ENCODE peak calls at places on chromosomes 7 and 10, in ten cellular contexts. Z is AG04450, D is Panc1, Y is lower leg skin, G is neuronal stem cell, R is A549, A is thoracic aorta, O is Caco-2, T is kidney epithelial cell, E is HAP-1. L is an unnamed sample.

GRCh38 chr7:79453558-79454324 is at the start of gene MAGI2:
- DNase-seq in Z (peak; percentile 66), D (no peak), Y (peak; percentile 79), G (peak; percentile 43), R (no peak), A (peak; percentile 72), O (no peak), T (no peak), E (peak; percentile 80), L (peak; percentile 80)

GRCh38 chr10:74081192-74081803 is 69.3 kb downstream of the AP3M1 start:
- DNase-seq in Z (no peak), D (peak; percentile 57), Y (no peak), G (peak; percentile 36), R (peak; percentile 83), A (no peak), O (peak; percentile 53), T (no peak), E (peak; percentile 65), L (no peak)

GRCh38 chr10:124210263-124210662 is 116.9 kb upstream of the CHST15 start:
- DNase-seq in Z (no peak), D (no peak), Y (no peak), G (no peak), R (no peak), A (no peak), O (no peak), T (no peak), E (no peak), L (no peak)

GRCh38 chr10:91891285-91892001 is 17.8 kb downstream of the FGFBP3 start:
- DNase-seq in Z (no peak), D (peak; percentile 95), Y (no peak), G (no peak), R (peak; percentile 30), A (no peak), O (no peak), T (no peak), E (no peak), L (no peak)

GRCh38 chr7:16416289-16417282 is 4.8 kb downstream of the CRPPA start:
- DNase-seq in Z (no peak), D (no peak), Y (no peak), G (no peak), R (no peak), A (no peak), O (no peak), T (no peak), E (no peak), L (no peak)

GRCh38 chr7:1770331-1770730 is 100.3 kb downstream of the ELFN1 start:
- DNase-seq in Z (no peak), D (no peak), Y (no peak), G (no peak), R (no peak), A (no peak), O (peak; percentile 20), T (no peak), E (no peak), L (no peak)

GRCh38 chr7:118214051-118214832 is 10.3 kb upstream of the ANKRD7 start:
- DNase-seq in Z (peak; percentile 55), D (peak; percentile 13), Y (peak; percentile 37), G (no peak), R (peak; percentile 71), A (peak; percentile 19), O (no peak), T (peak; percentile 55), E (no peak), L (peak; percentile 3)

GRCh38 chr7:3356173-3356572 is 55.1 kb downstream of the SDK1 start:
- DNase-seq in Z (no peak), D (no peak), Y (no peak), G (no peak), R (no peak), A (no peak), O (no peak), T (no peak), E (no peak), L (no peak)

GRCh38 chr10:33032354-33033254 is 74.6 kb upstream of the ITGB1 start:
- DNase-seq in Z (no peak), D (peak; percentile 50), Y (no peak), G (no peak), R (peak; percentile 44), A (no peak), O (no peak), T (no peak), E (no peak), L (peak; percentile 59)

GRCh38 chr10:78604286-78604685 is 464.5 kb upstream of the ZMIZ1 start:
- DNase-seq in Z (no peak), D (no peak), Y (no peak), G (no peak), R (no peak), A (no peak), O (no peak), T (no peak), E (no peak), L (no peak)

GRCh38 chr7:106346167-106346677 is 61.4 kb upstream of the NAMPT start:
- DNase-seq in Z (no peak), D (no peak), Y (no peak), G (no peak), R (no peak), A (no peak), O (no peak), T (no peak), E (no peak), L (no peak)

GRCh38 chr10:95250856-95251255 is 39.9 kb downstream of the PDLIM1 start:
- DNase-seq in Z (no peak), D (no peak), Y (no peak), G (no peak), R (no peak), A (no peak), O (no peak), T (no peak), E (no peak), L (no peak)

GRCh38 chr10:91681361-91682276 is 48.7 kb upstream of the PPP1R3C start:
- DNase-seq in Z (no peak), D (no peak), Y (no peak), G (no peak), R (no peak), A (no peak), O (no peak), T (no peak), E (no peak), L (no peak)

GRCh38 chr10:71927669-71928592 is 36.3 kb upstream of the CHST3 start:
- DNase-seq in Z (peak; percentile 49), D (no peak), Y (no peak), G (no peak), R (peak; percentile 34), A (no peak), O (peak; percentile 77), T (peak; percentile 29), E (no peak), L (peak; percentile 20)

GRCh38 chr7:74182453-74183090 is 8.4 kb downstream of the EIF4H start:
- DNase-seq in Z (no peak), D (no peak), Y (no peak), G (no peak), R (no peak), A (no peak), O (no peak), T (no peak), E (no peak), L (no peak)
- H3K4me3 ChIP-seq in Z (no peak overlapping the region), D (no peak overlapping the region), Y (no peak overlapping the region), G (no peak overlapping the region), R (no peak overlapping the region), A (no peak overlapping the region), O (no peak overlapping the region), T (no peak overlapping the region), E (no peak overlapping the region), L (no peak overlapping the region)

GRCh38 chr7:129769400-129769774 is 157.9 kb downstream of the NRF1 start:
- DNase-seq in Z (no peak), D (no peak), Y (no peak), G (no peak), R (no peak), A (no peak), O (no peak), T (no peak), E (no peak), L (no peak)

GRCh38 chr7:129769866-129770808 is 158.6 kb downstream of the NRF1 start:
- DNase-seq in Z (no peak), D (no peak), Y (no peak), G (no peak), R (no peak), A (no peak), O (no peak), T (no peak), E (no peak), L (no peak)

GRCh38 chr7:129767120-129768011 is 155.8 kb downstream of the NRF1 start:
- DNase-seq in Z (no peak), D (no peak), Y (no peak), G (no peak), R (no peak), A (no peak), O (no peak), T (no peak), E (no peak), L (no peak)

GRCh38 chr7:129771201-129771927 is 159.8 kb downstream of the NRF1 start:
- DNase-seq in Z (no peak), D (no peak), Y (no peak), G (no peak), R (no peak), A (no peak), O (no peak), T (no peak), E (no peak), L (no peak)

DNA sequence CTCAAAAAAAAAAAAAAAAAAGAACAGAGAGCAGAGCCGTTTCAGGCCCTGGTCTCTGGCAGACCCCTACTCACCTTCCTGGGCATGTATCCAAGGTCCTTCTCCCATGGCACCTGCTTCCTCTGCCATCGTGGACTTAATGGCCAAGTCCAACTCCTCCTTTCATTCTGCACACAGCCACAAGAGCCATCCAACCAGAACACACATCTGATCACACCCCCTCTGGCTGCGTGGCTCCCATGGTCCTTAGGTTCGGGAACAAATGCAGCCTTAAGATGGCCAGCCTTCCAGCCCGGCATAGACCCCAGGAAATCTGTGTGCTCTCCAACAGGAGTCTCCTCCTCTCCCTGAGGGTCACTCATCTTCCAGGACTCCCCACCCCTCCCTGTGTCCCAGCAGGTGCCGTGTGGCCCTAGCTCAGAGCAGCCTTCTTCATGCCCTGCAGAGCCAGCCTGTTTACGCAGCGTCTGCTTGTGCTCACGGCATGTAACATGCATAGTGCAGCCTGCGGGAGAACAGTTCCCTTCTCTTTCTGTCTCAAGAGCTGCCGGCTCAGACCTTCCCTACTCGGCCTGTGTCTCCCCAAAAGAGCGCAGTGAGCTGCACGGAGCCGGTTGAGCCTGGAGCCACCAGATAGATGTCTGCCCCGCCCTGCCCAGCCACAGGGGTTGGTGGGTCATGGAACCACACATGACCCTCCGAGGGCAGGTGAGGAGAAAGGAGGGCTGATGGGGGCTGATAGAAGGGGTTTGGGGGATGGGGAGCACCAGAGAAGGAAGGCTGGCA is 157.3 kb downstream of the NRF1 start:
- DNase-seq in Z (no peak), D (no peak), Y (no peak), G (no peak), R (no peak), A (no peak), O (no peak), T (no peak), E (no peak), L (no peak)
- H3K4me3 ChIP-seq in Z (no peak overlapping the region), D (no peak overlapping the region), Y (no peak overlapping the region), G (no peak overlapping the region), R (no peak overlapping the region), A (no peak overlapping the region), O (no peak overlapping the region), T (no peak overlapping the region), E (no peak overlapping the region), L (no peak overlapping the region)

GRCh38 chr10:14022052-14022451 is 308.7 kb downstream of the FRMD4A start:
- DNase-seq in Z (no peak), D (no peak), Y (no peak), G (no peak), R (no peak), A (no peak), O (no peak), T (no peak), E (no peak), L (no peak)
- H3K4me3 ChIP-seq in Z (no peak overlapping the region), D (no peak overlapping the region), Y (no peak overlapping the region), G (no peak overlapping the region), R (no peak overlapping the region), A (no peak overlapping the region), O (no peak overlapping the region), T (no peak overlapping the region), E (no peak overlapping the region), L (no peak overlapping the region)

GRCh38 chr10:99520804-99521473 is 11.8 kb upstream of the NKX2-3 start:
- DNase-seq in Z (no peak), D (no peak), Y (no peak), G (no peak), R (no peak), A (no peak), O (no peak), T (no peak), E (no peak), L (no peak)
- H3K4me3 ChIP-seq in Z (no peak overlapping the region), D (no peak overlapping the region), Y (no peak overlapping the region), G (no peak overlapping the region), R (no peak overlapping the region), A (no peak overlapping the region), O (peak overlapping the region; percentile 14), T (no peak overlapping the region), E (no peak overlapping the region), L (no peak overlapping the region)

L was measured in AG09309.